ENCODE peak calls at places on chromosome 14, in six cellular contexts. H, Q, V, D, O and J are unnamed samples.

GRCh38 chr14:27845241-27845850 is 921.2 kb upstream of the FOXG1 start:
- DNase-seq in Q (no peak), H (no peak), V (no peak), O (peak), D (no peak), J (no peak)

GRCh38 chr14:24426150-24426911 is 3.1 kb downstream of the CBLN3 start:
- DNase-seq in Q (no peak), D (no peak), O (no peak), V (no peak), H (no peak), J (peak)

GRCh38 chr14:75418779-75419768 is 8.7 kb upstream of the JDP2 start:
- DNase-seq in O (peak), Q (no peak), V (peak), D (no peak), H (no peak), J (peak)

GRCh38 chr14:44896275-44897040 is 65.3 kb downstream of the KLHL28 start:
- DNase-seq in O (no peak), Q (no peak), D (no peak), V (no peak), H (no peak), J (no peak)

GRCh38 chr14:31827325-31827724 is 249.8 kb upstream of the ARHGAP5 start:
- DNase-seq in D (no peak), V (no peak), Q (no peak), O (no peak), H (no peak), J (no peak)

GRCh38 chr14:22463763-22464173 is 125.3 kb downstream of the DAD1 start:
- DNase-seq in O (no peak), V (no peak), H (no peak), Q (no peak), D (no peak), J (no peak)

GRCh38 chr14:79395061-79395460 is 816.2 kb downstream of the DIO2 start:
- DNase-seq in H (peak), Q (no peak), V (peak), D (no peak), O (no peak), J (no peak)

GRCh38 chr14:64510825-64511679 is 6.5 kb downstream of the ZBTB1 start:
- DNase-seq in H (no peak), O (peak), V (peak), Q (peak), D (peak), J (peak)

GRCh38 chr14:44162197-44162596 is 344.9 kb downstream of the FSCB start:
- DNase-seq in Q (no peak), O (no peak), D (no peak), V (peak), H (no peak), J (no peak)

GRCh38 chr14:43145361-43145760 is 1361.7 kb downstream of the FSCB start:
- DNase-seq in D (no peak), O (no peak), H (no peak), Q (no peak), V (no peak), J (no peak)

GRCh38 chr14:64639340-64639821 is 64.8 kb upstream of the PLEKHG3 start:
- DNase-seq in Q (no peak), O (no peak), D (no peak), V (peak), H (no peak), J (no peak)

GRCh38 chr14:58272589-58273372 is 25.6 kb upstream of the ARID4A start:
- DNase-seq in O (no peak), D (no peak), Q (no peak), H (no peak), V (peak), J (no peak)

GRCh38 chr14:69432364-69432763 is 33.9 kb downstream of the SLC39A9 start:
- DNase-seq in Q (no peak), V (no peak), D (no peak), O (no peak), H (no peak), J (no peak)

GRCh38 chr14:100592972-100593371 is 5.8 kb upstream of the BEGAIN start:
- DNase-seq in V (no peak), D (peak), H (no peak), Q (peak), O (peak), J (no peak)

GRCh38 chr14:59221558-59221957 is 33.1 kb downstream of the DAAM1 start:
- DNase-seq in Q (no peak), V (no peak), D (no peak), O (no peak), H (no peak), J (no peak)

GRCh38 chr14:68526420-68527105 is 266.3 kb downstream of the ZFP36L1 start:
- DNase-seq in D (no peak), V (no peak), O (no peak), H (no peak), Q (peak), J (peak)

GRCh38 chr14:93655078-93655750 is 133.1 kb downstream of the PRIMA1 start:
- DNase-seq in H (peak), Q (no peak), V (peak), D (no peak), O (peak), J (peak)

GRCh38 chr14:97710726-97711125 is 913.5 kb downstream of the VRK1 start:
- DNase-seq in Q (no peak), D (no peak), V (no peak), O (no peak), H (no peak), J (no peak)

GRCh38 chr14:95496690-95497241 is 19.7 kb downstream of the SYNE3 start:
- DNase-seq in H (no peak), V (peak), D (no peak), O (no peak), Q (peak), J (no peak)

GRCh38 chr14:102620413-102620812 is 28.0 kb downstream of the RCOR1 start:
- DNase-seq in V (peak), D (no peak), O (no peak), Q (no peak), H (no peak), J (no peak)

GRCh38 chr14:37594238-37594915 is 672 bp downstream of the FOXA1 start:
- DNase-seq in O (peak), H (peak), D (no peak), V (peak), Q (no peak), J (peak)

GRCh38 chr14:56219666-56220413 is 101.6 kb downstream of the PELI2 start:
- DNase-seq in V (no peak), H (no peak), O (no peak), Q (no peak), D (no peak), J (no peak)

GRCh38 chr14:92948647-92949046 is 25.7 kb downstream of the CHGA start:
- DNase-seq in O (no peak), V (no peak), D (no peak), H (no peak), Q (no peak), J (no peak)

GRCh38 chr14:105066285-105067071 is 1.2 kb upstream of the GPR132 start:
- DNase-seq in H (no peak), Q (peak), O (no peak), D (no peak), V (no peak), J (peak)

GRCh38 chr14:96400495-96400894 is 8.6 kb downstream of the AK7 start:
- DNase-seq in D (no peak), Q (no peak), O (no peak), V (no peak), H (no peak), J (peak)

GRCh38 chr14:98701377-98701776 is 570.6 kb downstream of the BCL11B start:
- DNase-seq in H (no peak), D (no peak), Q (no peak), O (no peak), V (no peak), J (peak)

GRCh38 chr14:81062816-81063215 is 107.4 kb downstream of the TSHR start:
- DNase-seq in V (no peak), D (no peak), H (no peak), Q (no peak), O (peak), J (peak)

GRCh38 chr14:83164016-83164415 is 1630.4 kb upstream of the SEL1L start:
- DNase-seq in H (peak), O (no peak), Q (no peak), V (peak), D (no peak), J (no peak)

GRCh38 chr14:74618078-74618952 is 6.3 kb upstream of the LTBP2 start:
- DNase-seq in H (no peak), D (peak), O (no peak), Q (peak), V (peak), J (no peak)

GRCh38 chr14:73173092-73173735 is 36.9 kb downstream of the PSEN1 start:
- DNase-seq in O (no peak), Q (no peak), V (peak), D (no peak), H (peak), J (no peak)

GRCh38 chr14:101037021-101037817 is 133.7 kb upstream of the RTL1 start:
- DNase-seq in Q (peak), V (no peak), O (no peak), H (no peak), D (no peak), J (no peak)

GRCh38 chr14:33287204-33287603 is 348.5 kb downstream of the NPAS3 start:
- DNase-seq in H (no peak), Q (no peak), D (no peak), O (no peak), V (no peak), J (no peak)

GRCh38 chr14:51167587-51168219 is 72.3 kb upstream of the TMX1 start:
- DNase-seq in Q (no peak), O (no peak), D (no peak), H (no peak), V (peak), J (no peak)